ENCODE peak calls at places on chromosome 17, in ten cellular contexts. Y is thoracic aorta, A is lower lobe of right lung, Z is adrenal gland, G is upper lobe of left lung, K is ascending aorta, F is right atrium auricular region, R is GM23338, I is IMR-90, S is Panc1. N is an unnamed sample.

GRCh38 chr17:10197721-10198508 is 491 bp downstream of the GAS7 start:
- DNase-seq in Y (no peak), A (peak; percentile 57), Z (no peak), G (peak; percentile 86), K (no peak), F (no peak), R (peak; percentile 54), I (no peak), S (no peak), N (peak; percentile 10)

GRCh38 chr17:45438931-45439610 is 6.4 kb upstream of the ARHGAP27 start:
- DNase-seq in Y (no peak), A (no peak), Z (no peak), G (peak; percentile 74), K (no peak), F (no peak), R (no peak), I (no peak), S (no peak), N (no peak)

GRCh38 chr17:41959336-41960095 is 7.1 kb upstream of the CNP start:
- DNase-seq in Y (no peak), A (no peak), Z (no peak), G (peak; percentile 73), K (no peak), F (no peak), R (peak; percentile 86), I (peak; percentile 66), S (no peak), N (no peak)

GRCh38 chr17:32903774-32904673 is 23.9 kb upstream of the TMEM98 start:
- DNase-seq in Y (no peak), A (no peak), Z (no peak), G (no peak), K (no peak), F (no peak), R (no peak), I (no peak), S (no peak), N (no peak)

GRCh38 chr17:76054112-76054476 is 18.2 kb downstream of the SRP68 start:
- DNase-seq in Y (no peak), A (no peak), Z (no peak), G (no peak), K (no peak), F (no peak), R (no peak), I (peak; percentile 40), S (no peak), N (no peak)

GRCh38 chr17:57605734-57606105 is 139.4 kb downstream of the CCDC182 start:
- DNase-seq in Y (no peak), A (no peak), Z (no peak), G (no peak), K (no peak), F (no peak), R (no peak), I (no peak), S (no peak), N (no peak)

GRCh38 chr17:43881758-43882505 is 25.4 kb downstream of the MPP2 start:
- DNase-seq in Y (no peak), A (no peak), Z (no peak), G (peak; percentile 76), K (no peak), F (no peak), R (peak; percentile 20), I (no peak), S (no peak), N (no peak)

GRCh38 chr17:29760771-29761682 is 138.3 kb upstream of the CORO6 start:
- DNase-seq in Y (peak; percentile 67), A (peak; percentile 94), Z (peak; percentile 90), G (peak; percentile 99), K (peak; percentile 95), F (peak; percentile 90), R (peak; percentile 81), I (peak; percentile 83), S (no peak), N (peak; percentile 92)

GRCh38 chr17:48457080-48457836 is 27.2 kb upstream of the SKAP1 start:
- DNase-seq in Y (no peak), A (peak; percentile 77), Z (peak; percentile 83), G (peak; percentile 81), K (peak; percentile 76), F (peak; percentile 59), R (peak; percentile 86), I (peak; percentile 39), S (no peak), N (peak; percentile 78)

GRCh38 chr17:74360993-74361612 is 565 bp downstream of the BTBD17 start:
- DNase-seq in Y (no peak), A (no peak), Z (no peak), G (no peak), K (no peak), F (no peak), R (peak; percentile 19), I (peak; percentile 6), S (no peak), N (no peak)

GRCh38 chr17:49707608-49708514 is at the start of gene SLC35B1:
- DNase-seq in Y (peak; percentile 98), A (peak; percentile 100), Z (peak; percentile 100), G (peak; percentile 94), K (peak; percentile 99), F (peak; percentile 99), R (peak; percentile 99), I (peak; percentile 99), S (peak; percentile 98), N (peak; percentile 97)

GRCh38 chr17:49703557-49704277 is 4.0 kb downstream of the SLC35B1 start:
- DNase-seq in Y (no peak), A (no peak), Z (no peak), G (no peak), K (no peak), F (no peak), R (peak; percentile 66), I (peak; percentile 39), S (peak; percentile 18), N (no peak)

GRCh38 chr17:49708515-49709161 is 874 bp upstream of the SLC35B1 start:
- DNase-seq in Y (no peak), A (no peak), Z (peak; percentile 65), G (no peak), K (no peak), F (no peak), R (peak; percentile 61), I (no peak), S (no peak), N (no peak)

GRCh38 chr17:49705254-49705653 is 2.5 kb downstream of the SLC35B1 start:
- DNase-seq in Y (no peak), A (no peak), Z (no peak), G (no peak), K (no peak), F (no peak), R (no peak), I (no peak), S (no peak), N (no peak)

DNA sequence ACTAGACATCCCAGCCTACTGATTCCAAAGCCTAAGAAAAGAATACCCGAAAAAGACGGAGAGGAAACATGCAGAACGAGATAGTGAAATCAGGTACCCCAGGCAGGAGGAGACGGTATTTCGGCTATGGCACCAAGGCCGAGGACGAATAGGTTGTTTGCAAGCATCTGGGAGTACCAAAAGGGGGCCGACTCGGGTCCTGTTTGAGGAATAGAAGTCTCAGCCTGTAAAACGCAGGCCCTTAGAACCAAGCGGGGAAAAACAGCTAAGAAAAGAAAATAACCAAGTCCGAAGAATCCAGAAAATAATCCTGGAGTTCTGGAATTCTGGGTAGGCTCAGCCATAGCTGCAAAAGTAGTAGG is 537 bp downstream of the SLC35B1 start:
- DNase-seq in Y (no peak), A (no peak), Z (no peak), G (no peak), K (no peak), F (no peak), R (peak; percentile 43), I (no peak), S (no peak), N (peak; percentile 53)
- TF ChIP-seq CTCF in Y (no peak), A (no peak), Z (no peak), G (no peak), K (no peak), F (no peak), R (no peak), I (no peak), S (no peak), N (peak; percentile 28)

GRCh38 chr17:38558751-38559024 is 47.1 kb downstream of the SRCIN1 start:
- DNase-seq in Y (no peak), A (no peak), Z (no peak), G (no peak), K (no peak), F (no peak), R (peak; percentile 42), I (no peak), S (no peak), N (no peak)
- H3K27ac ChIP-seq in Y (no peak overlapping the region), A (no peak overlapping the region), Z (peak overlapping the region; percentile 82), G (peak overlapping the region; percentile 63), K (no peak overlapping the region), F (no peak overlapping the region), R (no peak overlapping the region), I (no peak overlapping the region), S (peak overlapping the region; percentile 77), N (no peak overlapping the region)

GRCh38 chr17:59627770-59628171 is 8.1 kb downstream of the CLTC start:
- DNase-seq in Y (no peak), A (no peak), Z (no peak), G (no peak), K (no peak), F (no peak), R (no peak), I (no peak), S (no peak), N (no peak)

GRCh38 chr17:59623151-59623550 is 3.5 kb downstream of the CLTC start:
- DNase-seq in Y (no peak), A (no peak), Z (no peak), G (no peak), K (no peak), F (no peak), R (no peak), I (no peak), S (no peak), N (no peak)

GRCh38 chr17:59631221-59631720 is 11.6 kb downstream of the CLTC start:
- DNase-seq in Y (no peak), A (no peak), Z (no peak), G (no peak), K (no peak), F (no peak), R (no peak), I (no peak), S (no peak), N (no peak)

GRCh38 chr17:59627269-59627668 is 7.6 kb downstream of the CLTC start:
- DNase-seq in Y (no peak), A (no peak), Z (no peak), G (no peak), K (no peak), F (no peak), R (no peak), I (peak; percentile 67), S (no peak), N (no peak)

GRCh38 chr17:59626756-59627155 is 7.1 kb downstream of the CLTC start:
- DNase-seq in Y (no peak), A (no peak), Z (no peak), G (no peak), K (no peak), F (no peak), R (no peak), I (no peak), S (no peak), N (no peak)
- H3K4me1 ChIP-seq in Y (peaks cover 81% of the 10 kb centered on the region), A (peaks cover 92% of the 10 kb centered on the region), Z (peaks cover 94% of the 10 kb centered on the region), G (peaks cover 74% of the 10 kb centered on the region), K (peaks cover 6% of the 10 kb centered on the region), F (no peaks in the 10 kb centered on the region), R (peaks cover 13% of the 10 kb centered on the region), I (peaks cover 19% of the 10 kb centered on the region), S (peaks cover 26% of the 10 kb centered on the region), N (peaks cover 53% of the 10 kb centered on the region)

DNA sequence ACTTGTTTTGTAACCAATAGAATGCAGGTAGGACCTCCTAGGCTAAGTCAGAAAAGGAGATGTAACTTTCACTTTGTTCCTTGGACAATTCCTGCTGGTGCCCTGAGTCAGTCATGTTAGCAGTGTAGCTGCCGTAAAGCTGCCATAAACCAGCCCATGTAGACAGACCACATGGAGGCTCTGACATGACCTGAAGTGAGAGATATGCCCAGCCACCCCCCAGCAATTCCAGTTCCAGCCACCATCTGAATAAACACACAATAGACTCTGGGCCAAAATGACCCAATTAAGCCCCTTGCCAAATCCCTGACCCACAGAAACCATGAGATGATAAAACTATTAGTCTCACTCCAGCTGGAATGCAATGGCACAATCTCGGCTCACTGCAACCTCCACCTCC is 20.6 kb downstream of the SMURF2 start:
- DNase-seq in Y (no peak), A (no peak), Z (peak; percentile 73), G (no peak), K (peak; percentile 65), F (no peak), R (no peak), I (peak; percentile 91), S (no peak), N (no peak)
- TF ChIP-seq CTCF in Y (no peak), A (no peak), Z (no peak), G (no peak), K (no peak), F (no peak), R (no peak), I (peak; percentile 13), S (no peak), N (no peak)